ENCODE peak calls at places on chromosomes 1 and 21, in nine cellular contexts. One of them, this sample, is unnamed.

GRCh38 chr1:156102634-156103511 is 11.6 kb upstream of the LMNA start:
- DNase-seq in activated gamma-delta T cell treated with anti-CD3 and anti-CD28 coated beads, Interleukin-2, amount 50 U/mL, for 16 hours: no peak
- DNase-seq in body of pancreas: no peak
- DNase-seq in adrenal gland: no peak
- DNase-seq in H7: peak; percentile 48
- DNase-seq in nephron progenitor cell: no peak
- DNase-seq in fibroblast of the aortic adventitia: peak; percentile 46
- DNase-seq in stimulated activated CD4-positive, alpha-beta T cell treated with anti-CD3 and anti-CD28 coated beads, Interleukin-4, amount 100 ng/mL, for 24 hours: no peak
- DNase-seq in EH: peak; percentile 75
- DNase-seq in this sample: no peak

GRCh38 chr1:202625416-202626360 is 84.6 kb downstream of the SYT2 start:
- DNase-seq in activated gamma-delta T cell treated with anti-CD3 and anti-CD28 coated beads, Interleukin-2, amount 50 U/mL, for 16 hours: peak; percentile 15
- DNase-seq in body of pancreas: peak; percentile 69
- DNase-seq in adrenal gland: peak; percentile 47
- DNase-seq in H7: peak; percentile 95
- DNase-seq in nephron progenitor cell: peak; percentile 80
- DNase-seq in fibroblast of the aortic adventitia: peak; percentile 56
- DNase-seq in stimulated activated CD4-positive, alpha-beta T cell treated with anti-CD3 and anti-CD28 coated beads, Interleukin-4, amount 100 ng/mL, for 24 hours: peak; percentile 43
- DNase-seq in EH: peak; percentile 75
- DNase-seq in this sample: peak; percentile 56

GRCh38 chr21:43012596-43012995 is 38.2 kb downstream of the PKNOX1 start:
- DNase-seq in activated gamma-delta T cell treated with anti-CD3 and anti-CD28 coated beads, Interleukin-2, amount 50 U/mL, for 16 hours: no peak
- DNase-seq in body of pancreas: no peak
- DNase-seq in adrenal gland: no peak
- DNase-seq in H7: no peak
- DNase-seq in nephron progenitor cell: no peak
- DNase-seq in fibroblast of the aortic adventitia: no peak
- DNase-seq in stimulated activated CD4-positive, alpha-beta T cell treated with anti-CD3 and anti-CD28 coated beads, Interleukin-4, amount 100 ng/mL, for 24 hours: no peak
- DNase-seq in EH: no peak
- DNase-seq in this sample: peak; percentile 50

GRCh38 chr1:37731312-37732019 is 33.5 kb downstream of the EPHA10 start:
- DNase-seq in activated gamma-delta T cell treated with anti-CD3 and anti-CD28 coated beads, Interleukin-2, amount 50 U/mL, for 16 hours: no peak
- DNase-seq in body of pancreas: no peak
- DNase-seq in adrenal gland: no peak
- DNase-seq in H7: no peak
- DNase-seq in nephron progenitor cell: no peak
- DNase-seq in fibroblast of the aortic adventitia: no peak
- DNase-seq in stimulated activated CD4-positive, alpha-beta T cell treated with anti-CD3 and anti-CD28 coated beads, Interleukin-4, amount 100 ng/mL, for 24 hours: no peak
- DNase-seq in EH: no peak
- DNase-seq in this sample: no peak

GRCh38 chr21:45577806-45578801 is 35.9 kb upstream of the SLC19A1 start:
- DNase-seq in activated gamma-delta T cell treated with anti-CD3 and anti-CD28 coated beads, Interleukin-2, amount 50 U/mL, for 16 hours: no peak
- DNase-seq in body of pancreas: peak; percentile 28
- DNase-seq in adrenal gland: no peak
- DNase-seq in H7: peak; percentile 56
- DNase-seq in nephron progenitor cell: no peak
- DNase-seq in fibroblast of the aortic adventitia: no peak
- DNase-seq in stimulated activated CD4-positive, alpha-beta T cell treated with anti-CD3 and anti-CD28 coated beads, Interleukin-4, amount 100 ng/mL, for 24 hours: no peak
- DNase-seq in EH: no peak
- DNase-seq in this sample: no peak

GRCh38 chr1:5570931-5571330 is 421.3 kb downstream of the NPHP4 start:
- DNase-seq in activated gamma-delta T cell treated with anti-CD3 and anti-CD28 coated beads, Interleukin-2, amount 50 U/mL, for 16 hours: no peak
- DNase-seq in body of pancreas: no peak
- DNase-seq in adrenal gland: no peak
- DNase-seq in H7: no peak
- DNase-seq in nephron progenitor cell: no peak
- DNase-seq in fibroblast of the aortic adventitia: no peak
- DNase-seq in stimulated activated CD4-positive, alpha-beta T cell treated with anti-CD3 and anti-CD28 coated beads, Interleukin-4, amount 100 ng/mL, for 24 hours: no peak
- DNase-seq in EH: no peak
- DNase-seq in this sample: no peak

GRCh38 chr1:102252731-102253360 is 256.1 kb upstream of the OLFM3 start:
- DNase-seq in activated gamma-delta T cell treated with anti-CD3 and anti-CD28 coated beads, Interleukin-2, amount 50 U/mL, for 16 hours: no peak
- DNase-seq in body of pancreas: no peak
- DNase-seq in adrenal gland: no peak
- DNase-seq in H7: no peak
- DNase-seq in nephron progenitor cell: no peak
- DNase-seq in fibroblast of the aortic adventitia: no peak
- DNase-seq in stimulated activated CD4-positive, alpha-beta T cell treated with anti-CD3 and anti-CD28 coated beads, Interleukin-4, amount 100 ng/mL, for 24 hours: no peak
- DNase-seq in EH: no peak
- DNase-seq in this sample: no peak

GRCh38 chr1:174157157-174157806 is 2.0 kb upstream of the RABGAP1L start:
- DNase-seq in activated gamma-delta T cell treated with anti-CD3 and anti-CD28 coated beads, Interleukin-2, amount 50 U/mL, for 16 hours: no peak
- DNase-seq in body of pancreas: no peak
- DNase-seq in adrenal gland: no peak
- DNase-seq in H7: no peak
- DNase-seq in nephron progenitor cell: no peak
- DNase-seq in fibroblast of the aortic adventitia: no peak
- DNase-seq in stimulated activated CD4-positive, alpha-beta T cell treated with anti-CD3 and anti-CD28 coated beads, Interleukin-4, amount 100 ng/mL, for 24 hours: peak; percentile 59
- DNase-seq in EH: no peak
- DNase-seq in this sample: no peak

GRCh38 chr1:116006486-116006964 is 30.2 kb downstream of the SLC22A15 start:
- DNase-seq in activated gamma-delta T cell treated with anti-CD3 and anti-CD28 coated beads, Interleukin-2, amount 50 U/mL, for 16 hours: no peak
- DNase-seq in body of pancreas: no peak
- DNase-seq in adrenal gland: no peak
- DNase-seq in H7: no peak
- DNase-seq in nephron progenitor cell: no peak
- DNase-seq in fibroblast of the aortic adventitia: no peak
- DNase-seq in stimulated activated CD4-positive, alpha-beta T cell treated with anti-CD3 and anti-CD28 coated beads, Interleukin-4, amount 100 ng/mL, for 24 hours: no peak
- DNase-seq in EH: no peak
- DNase-seq in this sample: no peak